ENCODE peak calls at places on chromosomes 6 and 20, in seven cellular contexts. E, Q, R, D, X, N and G are unnamed samples.

GRCh38 chr6:73694711-73695411 is 1.1 kb upstream of the CD109 start:
- DNase-seq in X (no peak), E (no peak), N (peak; percentile 63), Q (no peak), R (no peak), D (no peak), G (no peak)

GRCh38 chr6:26196846-26197683 is 109.8 kb downstream of the HFE start:
- DNase-seq in Q (peak; percentile 87), N (peak; percentile 93), R (peak; percentile 82), E (peak; percentile 90), X (no peak), D (peak; percentile 55), G (no peak)

GRCh38 chr20:6277661-6278060 is 154.8 kb upstream of the FERMT1 start:
- DNase-seq in R (no peak), Q (no peak), E (no peak), D (no peak), N (no peak), X (no peak), G (no peak)

GRCh38 chr6:7953753-7954152 is 43.2 kb upstream of the TXNDC5 start:
- DNase-seq in N (peak; percentile 46), R (no peak), E (no peak), Q (no peak), X (no peak), D (no peak), G (no peak)

GRCh38 chr6:17584241-17584803 is 15.8 kb upstream of the FAM8A1 start:
- DNase-seq in Q (peak; percentile 33), E (no peak), X (no peak), R (no peak), N (peak; percentile 75), D (no peak), G (no peak)

GRCh38 chr6:56841751-56842150 is 113.2 kb upstream of the BEND6 start:
- DNase-seq in Q (no peak), E (no peak), X (no peak), N (no peak), R (no peak), D (no peak), G (no peak)

GRCh38 chr6:135440087-135440792 is 57.3 kb downstream of the AHI1 start:
- DNase-seq in Q (no peak), R (no peak), D (no peak), E (no peak), X (no peak), N (no peak), G (no peak)

GRCh38 chr20:12679456-12679855 is 329.3 kb upstream of the SPTLC3 start:
- DNase-seq in R (no peak), E (no peak), N (no peak), D (no peak), X (no peak), Q (no peak), G (no peak)

GRCh38 chr20:57717797-57718196 is 8.0 kb upstream of the PMEPA1 start:
- DNase-seq in E (no peak), D (no peak), N (peak; percentile 99), R (no peak), Q (no peak), X (no peak), G (no peak)

GRCh38 chr6:68756454-68757375 is 121.6 kb downstream of the ADGRB3 start:
- DNase-seq in D (no peak), X (no peak), N (no peak), E (no peak), Q (no peak), R (no peak), G (no peak)

GRCh38 chr6:104682722-104683643 is 176.7 kb downstream of the HACE1 start:
- DNase-seq in E (peak; percentile 50), X (peak; percentile 75), D (peak; percentile 36), N (peak; percentile 72), Q (no peak), R (peak; percentile 43), G (peak; percentile 38)

GRCh38 chr6:43851204-43851855 is 81.3 kb downstream of the VEGFA start:
- DNase-seq in R (no peak), N (no peak), E (no peak), X (no peak), D (no peak), Q (no peak), G (no peak)

GRCh38 chr6:19995575-19996257 is 158.5 kb downstream of the ID4 start:
- DNase-seq in D (no peak), X (no peak), N (no peak), Q (no peak), R (no peak), E (no peak), G (no peak)

GRCh38 chr6:6634735-6635075 is 46.2 kb downstream of the LY86 start:
- DNase-seq in X (no peak), R (no peak), Q (no peak), N (no peak), D (no peak), E (no peak), G (no peak)

GRCh38 chr20:35610833-35611427 is 4.7 kb upstream of the SPAG4 start:
- DNase-seq in D (no peak), X (no peak), R (no peak), Q (no peak), N (no peak), E (no peak), G (no peak)

GRCh38 chr20:51985013-51985415 is 182.7 kb upstream of the SALL4 start:
- DNase-seq in R (no peak), D (no peak), E (no peak), Q (no peak), X (no peak), N (peak; percentile 99), G (no peak)
- H3K27ac ChIP-seq in R (no peak overlapping the region), D (peak overlapping the region; percentile 30), E (no peak overlapping the region), Q (peak overlapping the region; percentile 3), X (no peak overlapping the region), N (peak overlapping the region; percentile 36), G (peak overlapping the region; percentile 75)

GRCh38 chr6:149716181-149716580 is 1.7 kb downstream of the LATS1 start:
- DNase-seq in R (no peak), Q (no peak), E (no peak), X (no peak), D (no peak), N (no peak), G (no peak)
- H3K4me3 ChIP-seq in R (peak overlapping the region; percentile 79), Q (peak overlapping the region; percentile 87), E (peak overlapping the region; percentile 37), X (no peak overlapping the region), D (peak overlapping the region; percentile 99), N (peak overlapping the region; percentile 87), G (peak overlapping the region; percentile 99)

DNA sequence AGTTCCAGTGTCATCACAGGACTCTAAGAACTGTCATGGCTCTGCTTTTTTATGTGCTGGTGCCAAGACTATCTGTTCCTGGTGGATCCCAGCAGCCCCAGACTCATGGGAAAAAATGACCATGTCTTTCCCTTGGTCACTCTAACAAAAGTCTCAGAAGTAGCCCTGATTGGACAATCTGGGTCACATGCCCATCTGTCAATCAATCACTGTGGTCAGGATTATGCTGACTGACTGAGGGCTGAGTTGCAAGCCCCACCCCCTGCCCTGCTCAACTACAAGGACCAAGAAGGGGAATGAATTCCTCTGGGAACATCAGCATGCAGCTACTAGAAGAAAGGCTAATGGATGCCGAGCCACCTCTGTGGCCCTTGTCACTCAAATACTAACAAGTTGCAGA is 91.6 kb downstream of the EDN3 start:
- DNase-seq in D (no peak), N (no peak), Q (no peak), E (no peak), R (no peak), X (no peak), G (no peak)
- H3K27ac ChIP-seq in D (no peak overlapping the region), N (no peak overlapping the region), Q (no peak overlapping the region), E (no peak overlapping the region), R (no peak overlapping the region), X (no peak overlapping the region), G (no peak overlapping the region)

GRCh38 chr6:88605271-88605670 is 358.1 kb downstream of the RNGTT start:
- DNase-seq in D (no peak), N (no peak), X (no peak), Q (no peak), R (no peak), E (no peak), G (no peak)

GRCh38 chr6:88596801-88597200 is 366.6 kb downstream of the RNGTT start:
- DNase-seq in E (no peak), D (no peak), N (no peak), R (no peak), Q (no peak), X (no peak), G (no peak)

GRCh38 chr6:88599561-88599960 is 363.9 kb downstream of the RNGTT start:
- DNase-seq in N (no peak), E (no peak), D (no peak), X (peak; percentile 27), Q (no peak), R (no peak), G (no peak)
- H3K4me3 ChIP-seq in N (no peak overlapping the region), E (no peak overlapping the region), D (no peak overlapping the region), X (no peak overlapping the region), Q (no peak overlapping the region), R (no peak overlapping the region), G (no peak overlapping the region)

GRCh38 chr6:1612902-1613301 is 3.2 kb downstream of the FOXC1 start:
- DNase-seq in D (no peak), R (no peak), E (no peak), X (no peak), N (peak; percentile 84), Q (no peak), G (no peak)

GRCh38 chr6:1612386-1612893 is 2.7 kb downstream of the FOXC1 start:
- DNase-seq in X (no peak), D (no peak), R (no peak), E (no peak), N (peak; percentile 19), Q (no peak), G (no peak)

GRCh38 chr6:1611322-1611571 is 1.5 kb downstream of the FOXC1 start:
- DNase-seq in E (no peak), D (no peak), N (peak; percentile 48), R (no peak), X (no peak), Q (no peak), G (no peak)

GRCh38 chr6:1610497-1611321 is 994 bp downstream of the FOXC1 start:
- DNase-seq in D (no peak), E (no peak), N (peak; percentile 38), X (no peak), Q (no peak), R (no peak), G (no peak)

DNA sequence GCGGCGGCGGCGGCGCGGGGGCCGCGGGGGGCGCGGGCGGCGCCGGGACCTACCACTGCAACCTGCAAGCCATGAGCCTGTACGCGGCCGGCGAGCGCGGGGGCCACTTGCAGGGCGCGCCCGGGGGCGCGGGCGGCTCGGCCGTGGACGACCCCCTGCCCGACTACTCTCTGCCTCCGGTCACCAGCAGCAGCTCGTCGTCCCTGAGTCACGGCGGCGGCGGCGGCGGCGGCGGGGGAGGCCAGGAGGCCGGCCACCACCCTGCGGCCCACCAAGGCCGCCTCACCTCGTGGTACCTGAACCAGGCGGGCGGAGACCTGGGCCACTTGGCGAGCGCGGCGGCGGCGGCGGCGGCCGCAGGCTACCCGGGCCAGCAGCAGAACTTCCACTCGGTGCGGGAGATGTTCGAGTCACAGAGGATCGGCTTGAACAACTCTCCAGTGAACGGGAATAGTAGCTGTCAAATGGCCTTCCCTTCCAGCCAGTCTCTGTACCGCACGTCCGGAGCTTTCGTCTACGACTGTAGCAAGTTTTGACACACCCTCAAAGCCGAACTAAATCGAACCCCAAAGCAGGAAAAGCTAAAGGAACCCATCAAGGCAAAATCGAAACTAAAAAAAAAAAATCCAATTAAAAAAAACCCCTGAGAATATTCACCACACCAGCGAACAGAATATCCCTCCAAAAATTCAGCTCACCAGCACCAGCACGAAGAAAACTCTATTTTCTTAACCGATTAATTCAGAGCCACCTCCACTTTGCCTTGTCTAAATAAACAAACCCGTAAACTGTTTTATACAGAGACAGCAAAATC is 2.1 kb downstream of the FOXC1 start:
- DNase-seq in D (no peak), Q (no peak), N (peak; percentile 36), E (no peak), R (no peak), X (no peak), G (no peak)
- H3K27ac ChIP-seq in D (peak overlapping the region; percentile 32), Q (peak overlapping the region; percentile 91), N (peak overlapping the region; percentile 17), E (peak overlapping the region; percentile 99), R (no peak overlapping the region), X (no peak overlapping the region), G (peak overlapping the region; percentile 91)